ENCODE peak calls at places on chromosomes 2 and 18, in five cellular contexts. R, T, J, Q and I are unnamed samples.

GRCh38 chr2:158015428-158016076 is 86.1 kb upstream of the UPP2 start:
- DNase-seq in R (no peak), T (no peak), J (no peak), Q (no peak), I (no peak)

GRCh38 chr18:74478876-74479275 is 17.3 kb upstream of the CNDP2 start:
- DNase-seq in R (no peak), T (peak), J (no peak), Q (no peak), I (no peak)

GRCh38 chr2:18491577-18491976 is 68.9 kb downstream of the RDH14 start:
- DNase-seq in R (no peak), T (no peak), J (no peak), Q (no peak), I (no peak)

GRCh38 chr2:165268751-165269150 is 29.5 kb downstream of the SCN2A start:
- DNase-seq in R (no peak), T (no peak), J (no peak), Q (no peak), I (no peak)

GRCh38 chr2:26852405-26853348 is 4.7 kb downstream of the DPYSL5 start:
- DNase-seq in R (no peak), T (peak), J (no peak), Q (no peak), I (no peak)

GRCh38 chr2:197195591-197195990 is 115.0 kb downstream of the ANKRD44 start:
- DNase-seq in R (no peak), T (no peak), J (no peak), Q (no peak), I (no peak)

GRCh38 chr2:47569658-47570398 is 166.9 kb downstream of the MSH2 start:
- DNase-seq in R (no peak), T (peak), J (no peak), Q (no peak), I (no peak)

GRCh38 chr2:227805578-227805977 is 8.1 kb upstream of the CCL20 start:
- DNase-seq in R (no peak), T (no peak), J (no peak), Q (no peak), I (no peak)

GRCh38 chr2:2270808-2271415 is 60.2 kb downstream of the MYT1L start:
- DNase-seq in R (no peak), T (no peak), J (no peak), Q (no peak), I (no peak)

GRCh38 chr2:2271471-2271941 is 59.6 kb downstream of the MYT1L start:
- DNase-seq in R (no peak), T (no peak), J (peak), Q (no peak), I (peak)

GRCh38 chr2:2275451-2275850 is 55.6 kb downstream of the MYT1L start:
- DNase-seq in R (no peak), T (no peak), J (no peak), Q (no peak), I (no peak)

GRCh38 chr2:2273421-2273820 is 57.7 kb downstream of the MYT1L start:
- DNase-seq in R (no peak), T (no peak), J (no peak), Q (no peak), I (no peak)

DNA sequence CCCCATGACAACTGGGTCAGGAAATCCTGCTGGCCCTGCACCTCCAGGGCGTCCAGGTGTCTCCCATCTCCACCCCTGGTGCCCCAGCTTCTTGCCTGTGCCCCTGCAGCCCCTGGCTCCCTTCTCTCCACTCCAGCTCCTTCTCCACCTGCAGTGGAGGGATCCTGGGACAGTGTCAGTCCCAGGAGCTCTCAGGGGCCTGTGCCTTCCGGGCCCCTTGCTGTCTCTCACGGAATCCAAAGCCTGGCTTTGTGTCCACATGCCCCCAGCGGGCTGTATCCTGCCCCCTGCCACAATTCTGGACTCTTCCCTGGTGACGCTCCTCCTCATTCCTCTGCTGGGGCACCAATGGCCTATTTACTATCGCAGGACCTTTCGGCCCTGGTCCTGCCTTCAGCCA is 58.2 kb downstream of the MYT1L start:
- DNase-seq in R (no peak), T (no peak), J (no peak), Q (no peak), I (no peak)
- H3K4me3 ChIP-seq in R (no peak), T (no peak), J (no peak), Q (no peak), I (no peak)

GRCh38 chr2:85438291-85439110 is 20.0 kb downstream of the SH2D6 start:
- DNase-seq in R (no peak), T (no peak), J (no peak), Q (no peak), I (no peak)
- TF ChIP-seq CTCF in R (no peak), T (no peak), J (no peak), Q (no peak), I (no peak)

GRCh38 chr2:181161615-181162014 is 181.2 kb downstream of the UBE2E3 start:
- DNase-seq in R (no peak), T (no peak), J (no peak), Q (no peak), I (no peak)

GRCh38 chr2:181164699-181165098 is 184.3 kb downstream of the UBE2E3 start:
- DNase-seq in R (no peak), T (no peak), J (no peak), Q (no peak), I (no peak)

GRCh38 chr2:181169459-181169858 is 189.1 kb downstream of the UBE2E3 start:
- DNase-seq in R (no peak), T (no peak), J (no peak), Q (no peak), I (no peak)

GRCh38 chr2:181163139-181163538 is 182.7 kb downstream of the UBE2E3 start:
- DNase-seq in R (no peak), T (no peak), J (no peak), Q (no peak), I (no peak)

GRCh38 chr2:181165199-181165868 is 184.9 kb downstream of the UBE2E3 start:
- DNase-seq in R (no peak), T (no peak), J (no peak), Q (no peak), I (no peak)
- H3K4me3 ChIP-seq in R (no peak), T (no peak), J (no peak), Q (no peak), I (no peak)

GRCh38 chr2:173948827-173949226 is 16.3 kb downstream of the SP3 start:
- DNase-seq in R (no peak), T (no peak), J (no peak), Q (no peak), I (no peak)

GRCh38 chr2:173955867-173956266 is 9.3 kb downstream of the SP3 start:
- DNase-seq in R (no peak), T (no peak), J (no peak), Q (no peak), I (no peak)

GRCh38 chr2:173953047-173953424 is 12.1 kb downstream of the SP3 start:
- DNase-seq in R (no peak), T (no peak), J (no peak), Q (no peak), I (no peak)

GRCh38 chr2:173955004-173955403 is 10.2 kb downstream of the SP3 start:
- DNase-seq in R (no peak), T (no peak), J (no peak), Q (peak), I (no peak)

DNA sequence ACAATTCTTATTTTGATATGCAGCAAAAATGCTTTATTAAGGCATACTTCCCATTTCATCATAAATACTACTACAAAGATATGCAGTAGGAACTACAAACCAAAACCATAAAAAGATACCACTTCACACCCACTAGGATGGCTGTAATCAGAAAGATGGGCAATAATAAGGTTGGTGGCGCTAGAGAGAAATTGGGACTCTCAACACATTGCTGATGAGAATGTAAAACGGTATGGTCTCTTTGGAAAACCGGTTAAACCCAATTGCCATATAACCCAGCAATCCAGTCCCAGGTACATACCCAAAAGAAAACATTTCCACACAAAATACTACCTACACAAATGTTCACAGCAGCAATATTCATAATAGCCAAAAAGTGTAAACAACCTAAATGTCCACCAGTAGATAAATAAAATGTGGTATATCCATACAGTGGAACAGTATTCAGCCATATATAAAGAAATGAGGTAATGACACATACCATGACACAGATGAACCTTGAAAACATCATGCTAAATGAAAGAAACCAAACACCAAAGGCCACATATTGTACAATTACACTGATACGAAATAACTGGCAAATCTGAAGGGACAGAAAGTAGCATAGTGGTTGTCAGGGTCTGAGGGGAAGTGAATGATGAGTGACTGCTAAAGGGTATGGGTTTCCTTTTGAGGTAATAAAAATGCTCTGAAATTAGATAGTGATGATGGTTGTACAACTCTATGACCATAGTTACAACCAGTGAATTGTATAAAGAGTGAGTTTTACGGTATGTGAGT is 12.7 kb downstream of the SP3 start:
- DNase-seq in R (no peak), T (no peak), J (no peak), Q (no peak), I (no peak)
- TF ChIP-seq CTCF in R (no peak), T (no peak), J (no peak), Q (no peak), I (no peak)

GRCh38 chr2:212958133-212958532 is 193.3 kb downstream of the IKZF2 start:
- DNase-seq in R (no peak), T (no peak), J (no peak), Q (no peak), I (no peak)
- H3K4me3 ChIP-seq in R (no peak), T (no peak), J (no peak), Q (no peak), I (no peak)

GRCh38 chr18:12278153-12278764 is 24.1 kb downstream of the CIDEA start:
- DNase-seq in R (no peak), T (no peak), J (no peak), Q (no peak), I (no peak)
- TF ChIP-seq CTCF in R (no peak), T (no peak), J (no peak), Q (no peak), I (no peak)

DNA sequence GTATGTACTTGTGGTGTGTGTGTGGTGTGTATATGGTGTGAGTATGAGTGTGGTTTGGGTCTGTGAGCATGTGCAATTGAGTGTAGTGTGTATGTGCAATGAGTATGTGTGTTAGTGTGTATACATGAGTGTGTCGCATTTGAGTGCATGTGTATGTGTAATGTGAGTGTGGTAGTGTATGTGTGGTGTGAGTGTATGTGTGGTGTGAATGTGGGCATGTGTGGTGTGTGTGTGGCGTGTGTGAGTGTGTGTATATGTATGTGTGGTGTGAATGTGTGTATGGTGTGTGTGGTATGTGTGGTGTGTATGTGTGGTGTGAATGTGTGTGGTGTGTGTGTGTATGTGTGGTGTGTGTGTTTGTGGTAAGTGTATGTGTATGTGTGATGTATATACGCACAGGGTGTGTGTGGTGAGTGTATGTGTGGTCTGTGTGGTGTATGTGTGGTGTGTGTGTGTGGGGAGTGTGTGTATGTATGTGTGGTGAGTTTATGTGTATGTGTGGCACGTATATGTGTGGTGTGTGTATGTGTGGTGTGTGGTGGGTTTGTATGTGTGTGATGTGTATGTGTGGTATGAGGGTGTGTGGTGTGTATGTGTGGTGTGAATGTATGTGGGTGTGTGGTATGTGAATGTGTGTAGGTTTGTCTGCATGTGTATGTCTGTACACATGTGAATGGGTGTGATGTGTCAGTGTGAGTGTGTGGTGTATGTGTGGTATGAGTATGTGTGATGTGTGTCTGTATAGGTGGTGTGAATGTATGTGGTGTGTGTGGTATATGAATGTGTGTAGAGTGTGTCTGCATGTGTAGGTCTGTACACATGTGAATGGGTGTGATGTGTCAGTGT is 123.4 kb downstream of the DOCK10 start:
- DNase-seq in R (no peak), T (no peak), J (no peak), Q (no peak), I (no peak)
- H3K4me3 ChIP-seq in R (no peak), T (no peak), J (no peak), Q (no peak), I (no peak)

DNA sequence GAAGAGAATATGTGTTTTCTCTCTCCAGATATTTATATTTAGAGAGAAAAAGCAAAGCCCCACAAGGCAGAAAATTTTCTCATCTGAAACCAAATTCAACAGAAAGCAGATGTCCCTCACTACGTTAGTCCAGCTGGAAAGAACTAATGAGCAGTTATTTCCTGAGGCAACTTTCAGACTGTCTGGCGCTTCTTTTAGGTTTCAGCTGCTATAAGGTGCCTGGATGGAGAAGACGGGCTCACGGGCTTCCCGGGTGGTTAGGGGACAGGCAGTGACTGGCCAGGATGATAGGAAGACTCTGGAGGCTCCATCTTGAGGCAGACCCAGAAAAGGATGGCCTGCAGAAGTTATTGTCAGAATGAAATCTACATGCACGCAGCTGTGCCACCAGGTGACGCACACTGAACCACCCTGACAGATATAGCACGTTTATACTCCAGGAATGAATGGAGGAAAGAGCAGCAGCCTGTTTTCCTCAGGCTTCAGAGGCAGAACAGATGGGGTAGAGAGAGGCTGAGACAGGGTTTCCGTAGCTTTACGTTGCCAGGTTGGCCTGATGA is 50.7 kb downstream of the MRPL35 start:
- DNase-seq in R (no peak), T (peak), J (no peak), Q (no peak), I (no peak)
- TF ChIP-seq CTCF in R (no peak), T (peak), J (no peak), Q (no peak), I (peak)

GRCh38 chr18:42159146-42159545 is 204.1 kb downstream of the PIK3C3 start:
- DNase-seq in R (no peak), T (no peak), J (no peak), Q (no peak), I (no peak)

GRCh38 chr18:42156266-42156665 is 201.2 kb downstream of the PIK3C3 start:
- DNase-seq in R (no peak), T (no peak), J (no peak), Q (no peak), I (no peak)

GRCh38 chr18:42157420-42157819 is 202.4 kb downstream of the PIK3C3 start:
- DNase-seq in R (no peak), T (no peak), J (no peak), Q (no peak), I (no peak)

GRCh38 chr18:42155024-42155423 is 200.0 kb downstream of the PIK3C3 start:
- DNase-seq in R (no peak), T (no peak), J (no peak), Q (no peak), I (no peak)

GRCh38 chr18:42157878-42158277 is 202.8 kb downstream of the PIK3C3 start:
- DNase-seq in R (no peak), T (no peak), J (no peak), Q (no peak), I (no peak)
- H3K4me3 ChIP-seq in R (no peak), T (no peak), J (no peak), Q (no peak), I (no peak)